ENCODE peak calls at places on chromosomes 3 and 15, in ten cellular contexts. O, U, Z, V, D, P, W, J, I and T are unnamed samples. For H3K4me1, the result is how much of the 10 kb centered on the place peaks cover.

GRCh38 chr3:127747751-127748521 is 74.4 kb downstream of the MGLL start:
- DNase-seq in O (no peak), U (peak), Z (peak), V (no peak), D (no peak), P (peak), W (peak), J (peak), I (peak), T (peak)

GRCh38 chr15:52225230-52225629 is 34.0 kb upstream of the GNB5 start:
- DNase-seq in O (no peak), U (no peak), Z (no peak), V (no peak), D (no peak), P (no peak), W (no peak), J (no peak), I (no peak), T (no peak)

GRCh38 chr3:110493752-110494151 is 577.9 kb upstream of the NECTIN3 start:
- DNase-seq in O (no peak), U (no peak), Z (no peak), V (no peak), D (no peak), P (no peak), W (no peak), J (no peak), I (no peak), T (no peak)

GRCh38 chr3:60053518-60054265 is 1003.9 kb upstream of the CFAP20DC start:
- DNase-seq in O (no peak), U (no peak), Z (no peak), V (no peak), D (no peak), P (no peak), W (no peak), J (no peak), I (no peak), T (no peak)

GRCh38 chr3:99731499-99731898 is 86.2 kb upstream of the CMSS1 start:
- DNase-seq in O (no peak), U (no peak), Z (no peak), V (no peak), D (no peak), P (no peak), W (no peak), J (no peak), I (no peak), T (no peak)

GRCh38 chr3:137554242-137554641 is 209.9 kb upstream of the SOX14 start:
- DNase-seq in O (no peak), U (no peak), Z (no peak), V (no peak), D (no peak), P (no peak), W (no peak), J (no peak), I (no peak), T (no peak)

GRCh38 chr15:98121514-98121913 is 161.0 kb downstream of the ARRDC4 start:
- DNase-seq in O (no peak), U (no peak), Z (no peak), V (no peak), D (no peak), P (no peak), W (no peak), J (no peak), I (no peak), T (no peak)

GRCh38 chr15:31203999-31204398 is 102.5 kb upstream of the TRPM1 start:
- DNase-seq in O (no peak), U (no peak), Z (no peak), V (no peak), D (no peak), P (no peak), W (no peak), J (no peak), I (no peak), T (no peak)

GRCh38 chr3:131081224-131081623 is 54.5 kb downstream of the NEK11 start:
- DNase-seq in O (no peak), U (no peak), Z (no peak), V (no peak), D (no peak), P (no peak), W (no peak), J (no peak), I (no peak), T (no peak)

GRCh38 chr15:48017747-48018146 is 103.0 kb upstream of the SLC24A5 start:
- DNase-seq in O (no peak), U (peak), Z (peak), V (no peak), D (no peak), P (no peak), W (no peak), J (no peak), I (no peak), T (no peak)

GRCh38 chr3:125073506-125073905 is 17.7 kb upstream of the HEG1 start:
- DNase-seq in O (no peak), U (no peak), Z (no peak), V (no peak), D (no peak), P (no peak), W (no peak), J (no peak), I (no peak), T (no peak)

GRCh38 chr15:39345176-39345575 is 235.7 kb upstream of the THBS1 start:
- DNase-seq in O (no peak), U (no peak), Z (no peak), V (no peak), D (no peak), P (no peak), W (no peak), J (no peak), I (no peak), T (no peak)

GRCh38 chr3:172166261-172166660 is 126.9 kb downstream of the FNDC3B start:
- DNase-seq in O (no peak), U (no peak), Z (no peak), V (no peak), D (no peak), P (no peak), W (no peak), J (no peak), I (no peak), T (no peak)

GRCh38 chr15:92392462-92392861 is 1.2 kb upstream of the ST8SIA2 start:
- DNase-seq in O (no peak), U (no peak), Z (no peak), V (peak), D (no peak), P (no peak), W (no peak), J (no peak), I (no peak), T (no peak)

GRCh38 chr3:185688808-185689207 is 102.7 kb downstream of the SENP2 start:
- DNase-seq in O (no peak), U (peak), Z (peak), V (no peak), D (peak), P (no peak), W (no peak), J (no peak), I (no peak), T (no peak)

GRCh38 chr3:101842245-101842934 is 6.9 kb upstream of the NFKBIZ start:
- DNase-seq in O (no peak), U (no peak), Z (no peak), V (peak), D (no peak), P (no peak), W (no peak), J (no peak), I (no peak), T (no peak)

GRCh38 chr3:141335531-141336042 is 32.7 kb upstream of the ZBTB38 start:
- DNase-seq in O (no peak), U (no peak), Z (no peak), V (no peak), D (no peak), P (no peak), W (no peak), J (no peak), I (no peak), T (no peak)

GRCh38 chr3:173745952-173746682 is 348.6 kb downstream of the NLGN1 start:
- DNase-seq in O (no peak), U (no peak), Z (no peak), V (no peak), D (no peak), P (no peak), W (no peak), J (no peak), I (no peak), T (no peak)

GRCh38 chr3:141862279-141862816 is 14.1 kb upstream of the ATP1B3 start:
- DNase-seq in O (no peak), U (no peak), Z (no peak), V (no peak), D (no peak), P (no peak), W (no peak), J (no peak), I (no peak), T (no peak)

GRCh38 chr3:150603888-150604319 is 783 bp downstream of the SELENOT start:
- DNase-seq in O (no peak), U (no peak), Z (no peak), V (peak), D (peak), P (no peak), W (no peak), J (no peak), I (no peak), T (no peak)

GRCh38 chr3:150300847-150301517 is 107.1 kb upstream of the TSC22D2 start:
- DNase-seq in O (no peak), U (no peak), Z (no peak), V (no peak), D (no peak), P (no peak), W (no peak), J (no peak), I (no peak), T (no peak)

GRCh38 chr15:89278307-89278706 is 34.5 kb downstream of the FANCI start:
- DNase-seq in O (no peak), U (no peak), Z (no peak), V (no peak), D (no peak), P (no peak), W (no peak), J (no peak), I (no peak), T (no peak)

GRCh38 chr15:55434989-55435825 is 26.9 kb downstream of the PIERCE2 start:
- DNase-seq in O (no peak), U (no peak), Z (no peak), V (peak), D (peak), P (no peak), W (no peak), J (no peak), I (no peak), T (no peak)

GRCh38 chr3:156664285-156665178 is 9.9 kb upstream of the TIPARP start:
- DNase-seq in O (no peak), U (no peak), Z (no peak), V (no peak), D (no peak), P (no peak), W (no peak), J (no peak), I (no peak), T (no peak)

GRCh38 chr3:52402706-52403270 is 42.1 kb downstream of the SEMA3G start:
- DNase-seq in O (no peak), U (no peak), Z (no peak), V (no peak), D (no peak), P (peak), W (peak), J (peak), I (no peak), T (peak)

GRCh38 chr3:151145713-151146070 is 57.3 kb downstream of the GPR171 start:
- DNase-seq in O (no peak), U (no peak), Z (no peak), V (no peak), D (no peak), P (no peak), W (no peak), J (no peak), I (no peak), T (no peak)

GRCh38 chr3:53661480-53661879 is 167.1 kb downstream of the CACNA1D start:
- DNase-seq in O (no peak), U (no peak), Z (no peak), V (no peak), D (no peak), P (no peak), W (no peak), J (no peak), I (no peak), T (no peak)

GRCh38 chr3:4988815-4989648 is 9.8 kb downstream of the BHLHE40 start:
- DNase-seq in O (no peak), U (no peak), Z (no peak), V (no peak), D (no peak), P (no peak), W (peak), J (no peak), I (no peak), T (peak)

GRCh38 chr3:160253298-160253697 is 28.1 kb downstream of the C3orf80 start:
- DNase-seq in O (no peak), U (no peak), Z (no peak), V (no peak), D (no peak), P (no peak), W (no peak), J (no peak), I (no peak), T (no peak)

GRCh38 chr3:72694398-72694797 is 153.8 kb downstream of the SHQ1 start:
- DNase-seq in O (no peak), U (no peak), Z (no peak), V (no peak), D (no peak), P (no peak), W (no peak), J (no peak), I (no peak), T (no peak)

GRCh38 chr15:40964634-40965033 is 11.4 kb downstream of the CHAC1 start:
- DNase-seq in O (no peak), U (no peak), Z (no peak), V (no peak), D (no peak), P (no peak), W (no peak), J (no peak), I (no peak), T (peak)

GRCh38 chr15:40963201-40963600 is 9.9 kb downstream of the CHAC1 start:
- DNase-seq in O (no peak), U (no peak), Z (no peak), V (no peak), D (no peak), P (no peak), W (peak), J (no peak), I (no peak), T (no peak)

GRCh38 chr15:40960926-40961325 is 7.7 kb downstream of the CHAC1 start:
- DNase-seq in O (no peak), U (peak), Z (peak), V (no peak), D (no peak), P (peak), W (peak), J (peak), I (peak), T (no peak)

GRCh38 chr15:40960151-40960885 is 7.0 kb downstream of the CHAC1 start:
- DNase-seq in O (no peak), U (no peak), Z (no peak), V (no peak), D (no peak), P (no peak), W (peak), J (no peak), I (no peak), T (no peak)

GRCh38 chr15:40964006-40964405 is 10.7 kb downstream of the CHAC1 start:
- DNase-seq in O (no peak), U (no peak), Z (no peak), V (no peak), D (no peak), P (peak), W (peak), J (no peak), I (no peak), T (no peak)
- H3K4me3 ChIP-seq in O (no peak), U (no peak), Z (no peak), V (no peak), D (no peak), P (no peak), W (no peak), J (no peak), I (no peak), T (no peak)

DNA sequence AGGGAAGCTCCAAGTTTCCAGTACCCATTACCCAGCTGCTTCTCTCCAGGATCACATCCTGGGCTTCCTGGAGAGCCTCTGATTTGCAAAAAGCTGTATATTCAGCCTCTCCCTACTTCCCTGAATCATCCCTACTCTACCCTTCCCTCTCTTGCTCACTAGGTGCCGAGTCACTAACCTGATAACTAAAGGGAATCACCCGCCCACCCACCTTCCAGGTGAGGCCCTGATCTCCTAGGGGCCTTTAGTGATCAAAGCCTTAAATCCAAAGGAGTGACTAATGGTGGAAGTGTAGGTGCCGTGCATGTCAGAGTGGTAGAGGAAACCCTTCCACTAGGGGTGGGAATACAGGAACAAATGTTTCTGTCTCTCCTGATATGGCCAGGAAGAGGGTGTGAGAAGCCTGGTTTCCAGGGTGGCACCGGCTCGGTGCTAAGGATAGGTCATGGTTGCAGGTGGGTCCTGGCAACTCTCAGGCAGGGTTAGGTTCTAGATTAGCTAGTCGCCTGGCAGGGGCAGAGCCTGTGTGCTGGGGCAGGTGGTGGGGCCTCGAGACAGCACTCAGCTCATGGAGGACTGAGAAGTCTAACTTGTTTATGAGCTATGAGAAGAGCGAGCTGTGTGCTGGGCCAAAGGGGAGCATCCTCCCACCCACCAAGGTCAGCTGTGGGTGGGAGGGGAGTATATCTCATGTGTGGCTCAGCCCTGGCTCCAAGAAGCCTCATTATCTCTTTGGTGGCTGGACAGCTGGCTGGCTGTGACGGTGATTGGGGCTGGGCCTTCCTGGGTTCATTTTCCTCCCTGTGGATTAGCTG is 10.1 kb downstream of the SEMA7A start:
- DNase-seq in O (no peak), U (no peak), Z (no peak), V (no peak), D (peak), P (no peak), W (no peak), J (no peak), I (peak), T (no peak)
- H3K4me1 ChIP-seq in O (under half), U (under half), Z (under half), V (under half), D (half or more), P (under half), W (under half), J (under half), I (under half), T (under half)

DNA sequence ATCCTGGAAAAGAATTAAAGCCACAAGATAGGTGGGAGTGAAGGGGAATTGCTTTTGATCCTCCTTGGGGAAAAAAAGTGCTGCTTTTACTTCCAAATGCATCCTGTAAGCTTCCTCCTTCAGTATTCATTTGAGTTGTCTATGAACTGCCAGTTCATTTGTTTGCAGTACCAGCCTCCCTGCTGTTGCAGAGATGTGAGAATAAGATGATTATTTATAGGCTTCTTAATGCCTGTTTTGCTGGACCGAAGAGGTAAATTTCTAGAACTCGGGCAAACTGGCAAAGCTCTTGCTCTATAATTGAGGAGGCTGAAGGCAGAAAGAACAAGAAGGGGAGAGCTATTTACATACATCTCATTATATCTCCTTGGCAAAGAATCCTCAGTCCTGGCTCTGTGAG is 790.3 kb downstream of the GRM7 start:
- DNase-seq in O (no peak), U (no peak), Z (no peak), V (no peak), D (no peak), P (no peak), W (no peak), J (no peak), I (no peak), T (no peak)
- H3K4me3 ChIP-seq in O (no peak), U (no peak), Z (no peak), V (no peak), D (no peak), P (no peak), W (no peak), J (no peak), I (no peak), T (no peak)

DNA sequence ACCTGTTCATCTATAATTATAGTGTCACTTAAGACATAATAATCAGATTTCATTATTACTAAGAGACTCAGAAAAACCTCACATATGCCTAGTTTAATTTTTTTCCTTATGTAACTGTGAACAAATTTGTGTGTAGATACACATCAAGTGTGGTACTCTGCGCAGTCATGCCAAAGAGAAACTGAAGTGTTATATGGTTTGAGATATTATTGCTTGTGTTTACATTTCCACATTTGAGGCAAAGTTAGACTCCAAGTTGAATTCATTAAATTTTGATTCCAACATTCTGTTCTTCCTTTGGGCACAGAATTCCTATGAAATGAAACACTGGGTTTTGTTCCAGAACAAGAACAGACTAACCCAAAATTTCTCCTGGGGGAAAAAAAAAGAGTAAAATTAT is 2.2 kb downstream of the MBNL1 start:
- DNase-seq in O (no peak), U (no peak), Z (no peak), V (no peak), D (no peak), P (no peak), W (no peak), J (no peak), I (no peak), T (no peak)
- H3K4me1 ChIP-seq in O (half or more), U (under half), Z (half or more), V (under half), D (half or more), P (under half), W (under half), J (half or more), I (half or more), T (under half)

DNA sequence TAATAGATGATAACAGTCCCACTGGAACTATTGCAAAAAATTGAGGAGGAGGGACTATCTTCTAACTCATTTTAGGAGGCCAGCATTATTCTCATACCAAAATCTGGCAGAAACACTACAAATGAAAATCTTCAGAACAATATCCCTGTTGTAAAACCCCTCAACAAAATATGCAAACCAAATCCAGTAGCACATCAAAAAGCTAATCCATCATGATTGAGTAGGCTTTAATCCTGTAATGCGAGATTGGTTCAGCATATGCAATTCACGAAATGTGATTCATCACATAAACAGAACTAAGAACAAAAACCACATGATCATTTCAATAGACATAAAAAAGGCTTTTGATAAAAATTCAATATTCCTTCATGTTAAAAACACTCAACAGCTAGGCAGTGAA is 23.9 kb upstream of the PLSCR2 start:
- DNase-seq in O (no peak), U (no peak), Z (no peak), V (no peak), D (no peak), P (no peak), W (no peak), J (no peak), I (no peak), T (no peak)
- H3K4me3 ChIP-seq in O (no peak), U (no peak), Z (no peak), V (no peak), D (no peak), P (no peak), W (no peak), J (no peak), I (no peak), T (no peak)

GRCh38 chr3:98555025-98555379 is 23.2 kb downstream of the GPR15 start:
- DNase-seq in O (no peak), U (no peak), Z (no peak), V (no peak), D (no peak), P (no peak), W (no peak), J (no peak), I (no peak), T (no peak)

GRCh38 chr3:98556164-98557130 is 24.7 kb downstream of the GPR15 start:
- DNase-seq in O (peak), U (no peak), Z (no peak), V (no peak), D (no peak), P (no peak), W (no peak), J (no peak), I (no peak), T (no peak)

GRCh38 chr3:98560911-98561310 is 29.1 kb downstream of the GPR15 start:
- DNase-seq in O (no peak), U (no peak), Z (no peak), V (no peak), D (no peak), P (no peak), W (no peak), J (no peak), I (no peak), T (no peak)

GRCh38 chr3:98557324-98558010 is 25.7 kb downstream of the GPR15 start:
- DNase-seq in O (no peak), U (no peak), Z (no peak), V (no peak), D (no peak), P (no peak), W (no peak), J (no peak), I (no peak), T (no peak)

GRCh38 chr3:98558100-98558499 is 26.3 kb downstream of the GPR15 start:
- DNase-seq in O (no peak), U (no peak), Z (no peak), V (no peak), D (no peak), P (no peak), W (no peak), J (no peak), I (no peak), T (no peak)
- H3K4me1 ChIP-seq in O (under half), U (under half), Z (under half), V (under half), D (under half), P (under half), W (under half), J (under half), I (under half), T (under half)